ENCODE peak calls at places on chromosomes 16 and 17, in ten cellular contexts. S is left ventricle myocardium inferior; D is fibroblast of pulmonary artery; K is memory B cell; H is amygdala; V is HEK293T; F is astrocyte; Y is stimulated activated CD8-positive, alpha-beta memory T cell treated with anti-CD3 and anti-CD28 coated beads, Interleukin-15, amount 100 ng/mL, for 24 hours; O is T-helper 9 cell; Q is left kidney. J is an unnamed sample.
A peak's percentile ranks its signal among the peaks of the same experiment; 100 is the strongest.

GRCh38 chr17:74779948-74780400 is 3.8 kb upstream of the NAT9 start:
- DNase-seq in K (peak; percentile 63), V (no peak), S (peak; percentile 45), Y (no peak), O (peak; percentile 44), F (no peak), D (no peak), Q (no peak), H (peak; percentile 12), J (peak; percentile 67)

GRCh38 chr16:89924298-89924924 is 1.3 kb downstream of the TUBB3 start:
- DNase-seq in D (peak; percentile 54), S (no peak), O (no peak), K (no peak), Y (no peak), V (peak; percentile 21), H (no peak), F (peak; percentile 19), Q (peak; percentile 90), J (no peak)

GRCh38 chr17:45248132-45248936 is 13.6 kb downstream of the SPATA32 start:
- DNase-seq in V (peak; percentile 42), O (peak; percentile 75), Q (peak; percentile 73), Y (no peak), D (no peak), K (peak; percentile 69), S (no peak), H (no peak), F (no peak), J (peak; percentile 80)

GRCh38 chr16:87008664-87009063 is 308.5 kb downstream of the C16orf95 start:
- DNase-seq in Q (no peak), S (no peak), K (no peak), O (no peak), Y (no peak), D (no peak), H (no peak), V (no peak), F (no peak), J (no peak)

GRCh38 chr17:2580156-2580555 is 13.3 kb upstream of the PAFAH1B1 start:
- DNase-seq in F (no peak), V (no peak), D (no peak), Y (no peak), H (no peak), K (no peak), S (no peak), Q (no peak), O (no peak), J (no peak)

GRCh38 chr17:3777366-3777765 is 23.6 kb downstream of the ITGAE start:
- DNase-seq in Q (no peak), Y (no peak), V (no peak), F (no peak), H (no peak), S (no peak), K (no peak), O (no peak), D (no peak), J (no peak)

GRCh38 chr17:71631483-71631882 is 489.3 kb upstream of the SOX9 start:
- DNase-seq in S (no peak), V (no peak), K (no peak), D (peak; percentile 32), O (no peak), Y (no peak), H (no peak), F (peak; percentile 69), Q (no peak), J (no peak)

GRCh38 chr17:17849147-17849820 is 12.5 kb upstream of the SREBF1 start:
- DNase-seq in H (no peak), V (peak; percentile 35), F (peak; percentile 40), K (no peak), D (peak; percentile 41), Y (peak; percentile 57), S (peak; percentile 46), O (peak; percentile 66), Q (no peak), J (peak; percentile 77)

GRCh38 chr17:59451706-59452105 is 113.7 kb upstream of the DHX40 start:
- DNase-seq in V (no peak), K (no peak), H (no peak), D (peak; percentile 44), Q (no peak), S (no peak), F (peak; percentile 57), Y (no peak), O (no peak), J (no peak)

GRCh38 chr16:25691519-25692091 is at the start of gene HS3ST4:
- DNase-seq in Q (peak; percentile 84), Y (no peak), H (no peak), F (no peak), S (no peak), O (no peak), K (no peak), D (no peak), V (peak; percentile 22), J (no peak)

GRCh38 chr17:57294629-57295501 is 38.5 kb downstream of the MSI2 start:
- DNase-seq in F (peak; percentile 66), V (no peak), D (no peak), S (peak; percentile 38), K (no peak), Q (peak; percentile 45), H (no peak), O (no peak), Y (no peak), J (no peak)

GRCh38 chr16:78210305-78210704 is 110.9 kb downstream of the WWOX start:
- DNase-seq in S (no peak), H (no peak), F (peak; percentile 47), Y (no peak), O (no peak), Q (peak; percentile 46), D (no peak), V (no peak), K (no peak), J (no peak)

GRCh38 chr17:80421381-80422090 is 6.6 kb downstream of the ENDOV start:
- DNase-seq in D (no peak), Y (no peak), S (no peak), V (no peak), Q (no peak), F (no peak), O (no peak), H (no peak), K (no peak), J (no peak)

GRCh38 chr17:42059815-42060214 is 9.4 kb upstream of the C17orf113 start:
- DNase-seq in D (no peak), K (no peak), S (no peak), Q (no peak), F (no peak), O (no peak), V (no peak), H (no peak), Y (no peak), J (no peak)

GRCh38 chr16:22123759-22124490 is 31.6 kb downstream of the VWA3A start:
- DNase-seq in Y (no peak), F (no peak), S (no peak), O (no peak), Q (peak; percentile 35), D (no peak), H (no peak), V (no peak), K (no peak), J (no peak)

GRCh38 chr17:74358696-74359095 is 3.0 kb downstream of the BTBD17 start:
- DNase-seq in Q (no peak), Y (no peak), H (no peak), O (no peak), D (no peak), S (no peak), F (no peak), V (no peak), K (no peak), J (no peak)

J was measured in activated effector memory CD4-positive, alpha-beta T cell treated with Interleukin-2 at 50 U/mL for 16 hours.